ENCODE peak calls at places on chromosomes 6 and 20, in ten cellular contexts. G is mucosa of descending colon; E is left lung; V is lower lobe of right lung; S is PC-3; Q is CD4-positive, alpha-beta T cell; Z is DND-41; F is T-helper 17 cell; U is right cardiac atrium; A is aorta. T is an unnamed sample. For H3K9me3, the result is how much of the 10 kb centered on the place peaks cover.

GRCh38 chr20:1844723-1845523 is 50.3 kb upstream of the SIRPA start:
- ATAC-seq in G (peak), E (peak), V (peak), S (no peak), Q (no peak), Z (no peak), F (peak), U (peak), A (peak), T (peak)

GRCh38 chr20:7196481-7196880 is 429.0 kb downstream of the BMP2 start:
- ATAC-seq in G (no peak), E (peak), V (peak), S (no peak), Q (no peak), Z (no peak), F (no peak), U (no peak), A (no peak), T (no peak)

GRCh38 chr6:152305672-152306071 is 331.5 kb downstream of the SYNE1 start:
- ATAC-seq in G (no peak), E (no peak), V (no peak), S (no peak), Q (no peak), Z (no peak), F (no peak), U (no peak), A (no peak), T (no peak)

GRCh38 chr20:51450984-51451383 is 91.5 kb downstream of the NFATC2 start:
- ATAC-seq in G (no peak), E (no peak), V (no peak), S (no peak), Q (no peak), Z (no peak), F (no peak), U (no peak), A (no peak), T (no peak)

GRCh38 chr20:38805958-38806854 is 709 bp downstream of the PPP1R16B start:
- ATAC-seq in G (peak), E (peak), V (peak), S (peak), Q (peak), Z (peak), F (peak), U (peak), A (peak), T (peak)

GRCh38 chr6:155676346-155676745 is 220.7 kb upstream of the NOX3 start:
- ATAC-seq in G (peak), E (no peak), V (no peak), S (no peak), Q (no peak), Z (no peak), F (no peak), U (no peak), A (no peak), T (no peak)

GRCh38 chr6:137271245-137272183 is 52.3 kb upstream of the IFNGR1 start:
- ATAC-seq in G (peak), E (peak), V (peak), S (peak), Q (peak), Z (peak), F (peak), U (peak), A (peak), T (peak)

GRCh38 chr20:33611106-33611505 is 51.0 kb upstream of the C20orf144 start:
- ATAC-seq in G (no peak), E (no peak), V (no peak), S (no peak), Q (no peak), Z (no peak), F (no peak), U (no peak), A (no peak), T (no peak)

GRCh38 chr6:95685817-95686216 is 108.5 kb downstream of the MANEA start:
- ATAC-seq in G (no peak), E (no peak), V (no peak), S (no peak), Q (no peak), Z (no peak), F (no peak), U (no peak), A (no peak), T (no peak)

GRCh38 chr6:6942826-6943225 is 164.9 kb upstream of the RREB1 start:
- ATAC-seq in G (peak), E (peak), V (peak), S (peak), Q (peak), Z (no peak), F (no peak), U (peak), A (peak), T (peak)

GRCh38 chr6:119322715-119323350 is 26.7 kb downstream of the MAN1A1 start:
- ATAC-seq in G (peak), E (no peak), V (no peak), S (no peak), Q (peak), Z (peak), F (peak), U (no peak), A (no peak), T (no peak)

GRCh38 chr6:62516287-62517152 is 230.5 kb upstream of the KHDRBS2 start:
- ATAC-seq in G (no peak), E (no peak), V (no peak), S (no peak), Q (no peak), Z (no peak), F (no peak), U (no peak), A (no peak), T (no peak)

GRCh38 chr6:79373246-79373645 is 138.8 kb upstream of the HMGN3 start:
- ATAC-seq in G (peak), E (peak), V (peak), S (no peak), Q (no peak), Z (no peak), F (no peak), U (no peak), A (no peak), T (no peak)

GRCh38 chr6:152685819-152686218 is 11.9 kb upstream of the MYCT1 start:
- ATAC-seq in G (no peak), E (no peak), V (no peak), S (no peak), Q (no peak), Z (no peak), F (no peak), U (no peak), A (no peak), T (no peak)

GRCh38 chr6:36268478-36269248 is 1.2 kb upstream of the PNPLA1 start:
- ATAC-seq in G (peak), E (peak), V (peak), S (peak), Q (no peak), Z (no peak), F (no peak), U (peak), A (no peak), T (no peak)

GRCh38 chr6:52144196-52145076 is 41.7 kb upstream of the IL17A start:
- ATAC-seq in G (no peak), E (no peak), V (no peak), S (no peak), Q (no peak), Z (peak), F (no peak), U (no peak), A (no peak), T (no peak)

DNA sequence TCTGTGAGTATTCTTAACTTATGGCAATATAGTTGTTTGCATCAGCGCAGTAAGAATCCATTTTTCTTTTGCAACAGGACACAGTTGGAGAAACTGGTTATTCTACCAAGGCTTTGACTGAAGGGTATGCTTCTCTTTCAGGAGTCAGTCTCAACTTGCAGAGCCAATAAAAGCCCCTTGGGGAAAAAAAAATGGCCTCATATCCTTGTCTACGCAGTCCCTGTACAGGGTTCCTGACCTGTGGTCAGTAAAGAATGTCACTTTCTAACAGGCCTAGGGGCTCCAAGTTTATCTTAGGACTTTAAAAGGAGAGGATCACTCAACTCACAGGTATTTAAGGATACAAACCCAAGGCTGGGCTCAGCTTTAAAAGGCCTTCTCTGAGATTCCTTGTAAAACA is 6.9 kb upstream of the RNGTT start:
- ATAC-seq in G (no peak), E (no peak), V (no peak), S (no peak), Q (no peak), Z (no peak), F (no peak), U (no peak), A (no peak), T (no peak)
- H3K9me3 ChIP-seq in G (under half), E (under half), V (under half), S (under half), Q (under half), Z (under half), F (under half), U (under half), A (under half), T (under half)

GRCh38 chr6:16512585-16513109 is 248.6 kb downstream of the ATXN1 start:
- ATAC-seq in G (no peak), E (no peak), V (no peak), S (no peak), Q (no peak), Z (no peak), F (no peak), U (no peak), A (no peak), T (no peak)
- H3K9me3 ChIP-seq in G (under half), E (under half), V (under half), S (under half), Q (under half), Z (under half), F (under half), U (under half), A (under half), T (under half)

GRCh38 chr6:169991913-169992312 is 240.5 kb downstream of the ERMARD start:
- ATAC-seq in G (no peak), E (no peak), V (no peak), S (no peak), Q (no peak), Z (no peak), F (no peak), U (no peak), A (no peak), T (no peak)

GRCh38 chr6:169990095-169991030 is 238.9 kb downstream of the ERMARD start:
- ATAC-seq in G (peak), E (peak), V (peak), S (no peak), Q (peak), Z (no peak), F (peak), U (no peak), A (peak), T (peak)

GRCh38 chr6:169988769-169989550 is 237.5 kb downstream of the ERMARD start:
- ATAC-seq in G (no peak), E (no peak), V (no peak), S (no peak), Q (no peak), Z (no peak), F (no peak), U (no peak), A (no peak), T (no peak)

GRCh38 chr6:169991031-169991390 is 239.6 kb downstream of the ERMARD start:
- ATAC-seq in G (no peak), E (no peak), V (no peak), S (no peak), Q (no peak), Z (no peak), F (no peak), U (no peak), A (no peak), T (no peak)

GRCh38 chr6:169989594-169989993 is 238.2 kb downstream of the ERMARD start:
- ATAC-seq in G (no peak), E (no peak), V (no peak), S (no peak), Q (no peak), Z (no peak), F (no peak), U (no peak), A (no peak), T (no peak)
- H3K9me3 ChIP-seq in G (under half), E (under half), V (under half), S (under half), Q (under half), Z (under half), F (under half), U (under half), A (under half), T (under half)

GRCh38 chr6:25769983-25770382 is 15.4 kb downstream of the SLC17A4 start:
- ATAC-seq in G (no peak), E (peak), V (peak), S (no peak), Q (no peak), Z (no peak), F (no peak), U (no peak), A (no peak), T (no peak)
- H3K9me3 ChIP-seq in G (under half), E (under half), V (under half), S (under half), Q (under half), Z (under half), F (under half), U (under half), A (under half), T (under half)

GRCh38 chr20:49893242-49894072 is 21.9 kb downstream of the SPATA2 start:
- ATAC-seq in G (peak), E (no peak), V (no peak), S (no peak), Q (no peak), Z (no peak), F (peak), U (peak), A (no peak), T (no peak)

GRCh38 chr20:49896204-49896603 is 19.1 kb downstream of the SPATA2 start:
- ATAC-seq in G (no peak), E (peak), V (peak), S (no peak), Q (no peak), Z (no peak), F (no peak), U (no peak), A (no peak), T (no peak)

GRCh38 chr20:49892260-49893216 is 22.8 kb downstream of the SPATA2 start:
- ATAC-seq in G (peak), E (no peak), V (no peak), S (no peak), Q (no peak), Z (no peak), F (no peak), U (peak), A (peak), T (no peak)

GRCh38 chr20:49891486-49891885 is 23.8 kb downstream of the SPATA2 start:
- ATAC-seq in G (no peak), E (no peak), V (no peak), S (no peak), Q (no peak), Z (no peak), F (no peak), U (no peak), A (no peak), T (no peak)

GRCh38 chr20:49894073-49894470 is 21.3 kb downstream of the SPATA2 start:
- ATAC-seq in G (peak), E (no peak), V (peak), S (no peak), Q (no peak), Z (no peak), F (peak), U (no peak), A (no peak), T (no peak)
- H3K9me3 ChIP-seq in G (under half), E (under half), V (under half), S (under half), Q (under half), Z (under half), F (under half), U (under half), A (under half), T (under half)

DNA sequence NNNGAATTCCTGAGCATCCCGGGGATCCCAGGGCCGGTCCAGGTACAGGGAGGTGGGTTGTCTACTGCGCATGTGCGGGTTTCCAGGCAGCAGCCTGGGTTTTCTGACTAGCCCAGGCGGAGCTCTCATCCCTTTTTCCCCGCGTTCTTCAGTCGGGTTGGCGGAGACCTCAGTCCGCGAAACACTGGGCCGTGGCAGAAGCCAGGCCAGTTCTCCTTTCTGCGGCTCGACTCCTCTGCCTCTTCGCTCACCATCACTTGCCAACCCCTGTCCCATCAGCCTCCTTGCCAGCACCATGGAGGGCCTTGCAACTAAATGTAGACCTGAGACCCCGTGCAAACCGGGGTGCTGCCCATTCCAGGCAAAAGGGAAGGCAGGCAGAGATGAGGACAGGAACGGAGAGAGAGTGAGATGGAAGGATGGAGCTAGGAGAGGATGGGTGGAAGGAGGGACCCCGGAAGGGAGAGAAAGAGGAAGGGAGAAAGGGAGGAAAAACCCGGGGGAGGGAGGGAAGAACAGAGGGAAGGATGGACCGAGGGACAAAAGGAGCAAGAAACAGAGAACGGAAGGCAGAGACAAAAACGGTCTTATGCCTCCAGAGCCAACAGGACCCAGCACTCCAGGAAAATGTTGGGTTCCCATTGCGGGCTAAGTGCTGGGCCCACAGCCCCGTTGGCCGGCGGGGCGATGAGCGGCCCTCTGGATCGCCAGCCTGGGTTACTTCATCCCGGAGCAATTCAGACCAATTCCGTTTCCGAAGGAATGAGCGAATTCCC is 445.4 kb upstream of the DEFB115 start:
- ATAC-seq in G (peak), E (peak), V (peak), S (no peak), Q (no peak), Z (no peak), F (no peak), U (peak), A (peak), T (peak)
- H3K9me3 ChIP-seq in G (under half), E (under half), V (under half), S (under half), Q (under half), Z (under half), F (under half), U (under half), A (under half), T (under half)

GRCh38 chr6:40183902-40184301 is 249.6 kb upstream of the MOCS1 start:
- ATAC-seq in G (no peak), E (no peak), V (no peak), S (no peak), Q (no peak), Z (no peak), F (no peak), U (no peak), A (no peak), T (no peak)
- H3K9me3 ChIP-seq in G (under half), E (under half), V (under half), S (under half), Q (under half), Z (under half), F (under half), U (under half), A (under half), T (under half)